ENCODE peak calls at places on chromosome 4, in nine cellular contexts. G, I, Q, N, F, U, A, X and J are unnamed samples.

GRCh38 chr4:130210871-130211270 is 1114.9 kb downstream of the C4orf33 start:
- DNase-seq in N (no peak), F (no peak), I (peak; percentile 84), G (no peak), U (peak; percentile 86), X (peak; percentile 14), Q (no peak), A (no peak), J (no peak)

GRCh38 chr4:132015321-132015720 is 1133.8 kb upstream of the PCDH10 start:
- DNase-seq in A (no peak), Q (no peak), N (no peak), F (no peak), G (no peak), X (no peak), U (no peak), I (no peak), J (no peak)

GRCh38 chr4:174204194-174204831 is 79.2 kb downstream of the FBXO8 start:
- DNase-seq in Q (no peak), N (no peak), G (no peak), I (no peak), A (no peak), F (no peak), X (no peak), U (no peak), J (no peak)

GRCh38 chr4:158540125-158540907 is 18.6 kb downstream of the RXFP1 start:
- DNase-seq in U (no peak), X (no peak), F (no peak), A (no peak), N (no peak), I (no peak), G (no peak), Q (no peak), J (no peak)

GRCh38 chr4:127518022-127518421 is 114.7 kb upstream of the INTU start:
- DNase-seq in N (no peak), A (no peak), F (no peak), U (no peak), X (no peak), Q (no peak), I (no peak), G (no peak), J (no peak)

GRCh38 chr4:120886183-120886582 is 36.3 kb downstream of the PRDM5 start:
- DNase-seq in A (no peak), Q (no peak), N (no peak), G (no peak), I (no peak), X (peak; percentile 24), U (no peak), F (no peak), J (no peak)

GRCh38 chr4:103499094-103499493 is 220.7 kb downstream of the TACR3 start:
- DNase-seq in Q (no peak), G (no peak), I (peak; percentile 8), A (no peak), F (no peak), N (no peak), U (no peak), X (no peak), J (no peak)

GRCh38 chr4:2937146-2937857 is 25.9 kb downstream of the NOP14 start:
- DNase-seq in X (no peak), N (no peak), Q (peak; percentile 57), I (no peak), A (no peak), F (no peak), G (no peak), U (peak; percentile 26), J (peak; percentile 84)

GRCh38 chr4:108702960-108703359 is 52.6 kb downstream of the OSTC start:
- DNase-seq in N (no peak), F (no peak), X (no peak), Q (no peak), G (no peak), A (no peak), U (peak; percentile 51), I (no peak), J (no peak)

GRCh38 chr4:42281324-42282020 is 115.8 kb upstream of the SHISA3 start:
- DNase-seq in I (no peak), Q (no peak), U (no peak), X (no peak), G (no peak), N (no peak), F (no peak), A (no peak), J (no peak)

GRCh38 chr4:94995684-94996394 is 238.1 kb downstream of the BMPR1B start:
- DNase-seq in G (no peak), A (no peak), I (no peak), F (no peak), N (no peak), U (peak; percentile 69), Q (no peak), X (no peak), J (no peak)

GRCh38 chr4:89889289-89889688 is 5.4 kb upstream of the MMRN1 start:
- DNase-seq in X (no peak), A (no peak), Q (no peak), I (no peak), G (no peak), U (no peak), N (no peak), F (no peak), J (no peak)

GRCh38 chr4:153522800-153523089 is 56.6 kb downstream of the TMEM131L start:
- DNase-seq in U (no peak), A (peak; percentile 16), Q (no peak), F (peak; percentile 54), X (no peak), I (no peak), N (no peak), G (no peak), J (no peak)

GRCh38 chr4:150817017-150817416 is 198.1 kb downstream of the LRBA start:
- DNase-seq in I (no peak), Q (no peak), N (no peak), F (no peak), A (no peak), G (no peak), U (no peak), X (no peak), J (no peak)

GRCh38 chr4:73087871-73088270 is 18.4 kb upstream of the COX18 start:
- DNase-seq in F (no peak), G (no peak), A (no peak), I (no peak), N (no peak), X (no peak), U (no peak), Q (no peak), J (no peak)

GRCh38 chr4:109233585-109233984 is 68.9 kb downstream of the COL25A1 start:
- DNase-seq in I (no peak), N (no peak), U (no peak), G (no peak), F (no peak), Q (no peak), X (no peak), A (no peak), J (no peak)

GRCh38 chr4:158211288-158211687 is 1.0 kb downstream of the TMEM144 start:
- DNase-seq in G (no peak), N (no peak), X (no peak), Q (no peak), I (no peak), U (no peak), A (no peak), F (no peak), J (no peak)

GRCh38 chr4:2166253-2166652 is 75.7 kb downstream of the HAUS3 start:
- DNase-seq in U (no peak), I (no peak), X (no peak), N (no peak), Q (no peak), G (no peak), A (no peak), F (no peak), J (no peak)

GRCh38 chr4:73669410-73670183 is 49.4 kb upstream of the RASSF6 start:
- DNase-seq in N (no peak), Q (no peak), F (no peak), A (no peak), G (no peak), U (no peak), X (no peak), I (no peak), J (no peak)

GRCh38 chr4:110636677-110637407 is 14.0 kb upstream of the PITX2 start:
- DNase-seq in F (no peak), N (no peak), I (peak; percentile 75), X (no peak), Q (no peak), U (no peak), A (no peak), G (no peak), J (no peak)

GRCh38 chr4:155694100-155694785 is 27.6 kb downstream of the GUCY1A1 start:
- DNase-seq in N (no peak), X (no peak), F (no peak), I (no peak), Q (no peak), G (no peak), A (no peak), U (no peak), J (no peak)

GRCh38 chr4:106058919-106059318 is 163.6 kb downstream of the NPNT start:
- DNase-seq in A (no peak), G (no peak), N (no peak), U (no peak), Q (no peak), F (no peak), X (no peak), I (no peak), J (no peak)

GRCh38 chr4:20251061-20251795 is 477 bp upstream of the SLIT2 start:
- DNase-seq in U (peak; percentile 39), I (peak; percentile 31), N (no peak), Q (no peak), G (no peak), X (no peak), A (no peak), F (no peak), J (no peak)

GRCh38 chr4:118910221-118910620 is 21.6 kb downstream of the SYNPO2 start:
- DNase-seq in Q (no peak), N (no peak), A (no peak), X (no peak), I (no peak), G (no peak), U (no peak), F (no peak), J (no peak)

GRCh38 chr4:185142911-185143595 is at the start of gene SLC25A4:
- DNase-seq in N (peak; percentile 59), X (peak; percentile 32), U (peak; percentile 67), I (peak; percentile 79), F (peak; percentile 84), A (peak; percentile 70), G (peak; percentile 67), Q (peak; percentile 92), J (no peak)

GRCh38 chr4:94357624-94358023 is 15.0 kb upstream of the HPGDS start:
- DNase-seq in X (no peak), N (no peak), I (peak; percentile 39), G (no peak), A (no peak), Q (no peak), U (no peak), F (no peak), J (no peak)